ENCODE peak calls at places on chromosomes 13 and 19, in eight cellular contexts. W is fibroblast of mammary gland, Z is WERI-Rb-1, P is brain microvascular endothelial cell, N is lower leg skin, O is mammary epithelial cell, S is mucosa of descending colon, G is cardiac muscle cell. V is an unnamed sample.

GRCh38 chr13:98450012-98450411 is 126.9 kb downstream of the STK24 start:
- DNase-seq in S (no peak), O (no peak), N (no peak), G (no peak), Z (no peak), P (no peak), W (peak), V (no peak)

GRCh38 chr19:33438987-33439781 is 65.7 kb downstream of the CEBPG start:
- DNase-seq in W (no peak), O (no peak), N (no peak), P (no peak), S (peak), G (no peak), Z (no peak), V (no peak)

GRCh38 chr19:53130506-53130905 is 2.2 kb downstream of the ZNF415 start:
- DNase-seq in Z (no peak), G (no peak), W (no peak), O (no peak), P (no peak), N (no peak), S (no peak), V (no peak)

GRCh38 chr13:38381840-38382239 is 32.2 kb downstream of the UFM1 start:
- DNase-seq in O (no peak), N (no peak), W (peak), Z (no peak), S (no peak), P (no peak), G (no peak), V (no peak)

GRCh38 chr19:23415561-23416191 is 20.4 kb upstream of the ZNF91 start:
- DNase-seq in O (peak), W (no peak), Z (peak), P (no peak), S (peak), N (no peak), G (peak), V (no peak)

GRCh38 chr19:12065100-12065538 is 588 bp downstream of the ZNF844 start:
- DNase-seq in N (peak), P (peak), Z (peak), O (no peak), W (peak), S (no peak), G (peak), V (peak)

GRCh38 chr13:99434258-99434788 is 66.9 kb upstream of the TM9SF2 start:
- DNase-seq in G (no peak), O (no peak), Z (peak), W (no peak), S (peak), P (no peak), N (no peak), V (no peak)

GRCh38 chr19:3367572-3368440 is 1.4 kb downstream of the NFIC start:
- DNase-seq in N (peak), O (peak), G (no peak), S (no peak), W (peak), P (no peak), Z (no peak), V (no peak)

GRCh38 chr19:31135841-31136240 is 213.4 kb downstream of the TSHZ3 start:
- DNase-seq in Z (no peak), S (no peak), O (peak), N (no peak), G (no peak), W (peak), P (peak), V (no peak)

GRCh38 chr19:15091918-15092753 is 10.1 kb downstream of the OR1I1 start:
- DNase-seq in G (peak), Z (no peak), N (peak), S (no peak), P (peak), W (peak), O (peak), V (no peak)

GRCh38 chr13:114002009-114002544 is 28.2 kb upstream of the C13orf46 start:
- DNase-seq in O (no peak), G (no peak), W (no peak), P (no peak), S (peak), N (no peak), Z (no peak), V (no peak)

GRCh38 chr13:110464547-110465343 is 96.8 kb downstream of the RAB20 start:
- DNase-seq in G (no peak), W (no peak), O (no peak), Z (no peak), N (no peak), S (no peak), P (no peak), V (no peak)

GRCh38 chr13:36915106-36915505 is 4.9 kb downstream of the SMAD9 start:
- DNase-seq in P (no peak), G (no peak), S (no peak), W (no peak), Z (no peak), O (no peak), N (no peak), V (no peak)

GRCh38 chr13:27442071-27442647 is 8.2 kb downstream of the MTIF3 start:
- DNase-seq in W (no peak), S (peak), Z (no peak), O (no peak), G (no peak), N (no peak), P (no peak), V (no peak)

GRCh38 chr19:751501-752341 is 809 bp downstream of the MISP start:
- DNase-seq in O (peak), G (no peak), W (peak), S (peak), Z (no peak), N (no peak), P (peak), V (peak)

GRCh38 chr19:6465006-6465405 is 935 bp downstream of the CRB3 start:
- DNase-seq in P (no peak), N (no peak), W (no peak), S (no peak), G (no peak), Z (no peak), O (no peak), V (no peak)

GRCh38 chr13:57424379-57424778 is 207.2 kb upstream of the PCDH17 start:
- DNase-seq in W (no peak), P (no peak), G (no peak), Z (no peak), N (no peak), O (no peak), S (no peak), V (no peak)

GRCh38 chr13:57996717-57997116 is 365.2 kb downstream of the PCDH17 start:
- DNase-seq in P (no peak), S (no peak), N (no peak), Z (no peak), G (no peak), O (no peak), W (peak), V (no peak)

GRCh38 chr13:106143930-106144709 is 391.3 kb downstream of the EFNB2 start:
- DNase-seq in N (no peak), S (no peak), P (no peak), G (no peak), W (no peak), Z (no peak), O (peak), V (no peak)

GRCh38 chr19:6527893-6528543 is 2.8 kb upstream of the TNFSF9 start:
- DNase-seq in O (no peak), P (no peak), S (no peak), G (no peak), N (no peak), Z (no peak), W (no peak), V (no peak)

GRCh38 chr13:50082426-50083283 is 67.4 kb downstream of the KCNRG start:
- DNase-seq in W (peak), N (peak), Z (peak), O (peak), G (peak), S (peak), P (peak), V (peak)

GRCh38 chr13:50081899-50082425 is 66.7 kb downstream of the KCNRG start:
- DNase-seq in O (peak), P (peak), G (peak), N (peak), W (peak), S (peak), Z (peak), V (peak)

GRCh38 chr13:50080856-50081105 is 65.5 kb downstream of the KCNRG start:
- DNase-seq in N (no peak), O (peak), Z (no peak), S (no peak), P (no peak), W (peak), G (no peak), V (no peak)

GRCh38 chr13:50081106-50081898 is 66.1 kb downstream of the KCNRG start:
- DNase-seq in O (no peak), Z (peak), N (peak), G (peak), W (no peak), S (peak), P (no peak), V (no peak)

DNA sequence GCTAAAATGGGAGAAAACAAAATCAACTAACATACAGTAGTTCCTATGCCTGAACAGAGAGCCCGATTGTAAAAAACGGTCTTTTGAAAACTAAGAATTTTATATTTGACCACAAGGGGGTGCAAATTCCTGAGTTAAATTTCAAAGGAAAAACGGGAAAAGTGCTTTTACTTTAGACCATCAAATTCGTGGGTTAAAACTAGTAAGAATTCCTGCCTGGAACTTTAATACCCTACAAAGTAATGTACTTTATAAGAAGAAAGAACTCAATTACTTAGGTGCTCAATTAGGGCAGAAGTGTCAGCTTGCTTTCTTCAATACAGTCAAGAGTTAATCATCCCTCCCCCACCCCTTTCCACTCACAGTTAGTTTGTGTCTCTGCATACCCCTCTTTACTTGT is 69.8 kb downstream of the KCNRG start:
- DNase-seq in Z (no peak), G (peak), N (no peak), S (no peak), W (peak), P (no peak), O (peak), V (no peak)
- TF ChIP-seq CTCF in Z (no peak), G (peak), N (no peak), S (peak), W (peak), P (peak), O (peak), V (peak)

GRCh38 chr19:29810504-29810871 is 1.3 kb upstream of the CCNE1 start:
- DNase-seq in N (no peak), W (peak), P (peak), O (peak), G (peak), S (peak), Z (no peak), V (no peak)

GRCh38 chr19:29812881-29813275 is 1.1 kb downstream of the CCNE1 start:
- DNase-seq in P (no peak), Z (no peak), O (no peak), G (no peak), N (no peak), S (peak), W (no peak), V (no peak)

GRCh38 chr19:29812080-29812880 is 489 bp downstream of the CCNE1 start:
- DNase-seq in Z (no peak), O (no peak), G (peak), S (peak), P (no peak), N (no peak), W (no peak), V (no peak)

GRCh38 chr19:29809795-29810503 is 1.8 kb upstream of the CCNE1 start:
- DNase-seq in P (no peak), G (no peak), S (no peak), N (no peak), W (no peak), O (no peak), Z (no peak), V (no peak)

GRCh38 chr19:29811125-29812079 is at the start of gene CCNE1:
- DNase-seq in S (peak), O (peak), G (peak), N (peak), Z (peak), P (peak), W (peak), V (peak)
- H3K4me3 ChIP-seq in S (peak), O (peak), G (peak), N (peak), Z (peak), P (peak), W (peak), V (peak)

GRCh38 chr19:10872551-10873107 is 1.3 kb downstream of the CARM1 start:
- DNase-seq in G (no peak), W (no peak), O (no peak), P (no peak), S (no peak), N (no peak), Z (no peak), V (no peak)

GRCh38 chr19:10870501-10870954 is 825 bp upstream of the CARM1 start:
- DNase-seq in P (no peak), W (no peak), N (no peak), G (no peak), S (no peak), Z (no peak), O (no peak), V (no peak)

GRCh38 chr19:10871711-10872550 is 578 bp downstream of the CARM1 start:
- DNase-seq in N (peak), P (no peak), Z (peak), W (no peak), S (peak), O (peak), G (peak), V (no peak)

GRCh38 chr19:10868872-10869547 is 2.3 kb upstream of the CARM1 start:
- DNase-seq in O (no peak), S (no peak), G (no peak), P (no peak), N (no peak), W (no peak), Z (no peak), V (no peak)

DNA sequence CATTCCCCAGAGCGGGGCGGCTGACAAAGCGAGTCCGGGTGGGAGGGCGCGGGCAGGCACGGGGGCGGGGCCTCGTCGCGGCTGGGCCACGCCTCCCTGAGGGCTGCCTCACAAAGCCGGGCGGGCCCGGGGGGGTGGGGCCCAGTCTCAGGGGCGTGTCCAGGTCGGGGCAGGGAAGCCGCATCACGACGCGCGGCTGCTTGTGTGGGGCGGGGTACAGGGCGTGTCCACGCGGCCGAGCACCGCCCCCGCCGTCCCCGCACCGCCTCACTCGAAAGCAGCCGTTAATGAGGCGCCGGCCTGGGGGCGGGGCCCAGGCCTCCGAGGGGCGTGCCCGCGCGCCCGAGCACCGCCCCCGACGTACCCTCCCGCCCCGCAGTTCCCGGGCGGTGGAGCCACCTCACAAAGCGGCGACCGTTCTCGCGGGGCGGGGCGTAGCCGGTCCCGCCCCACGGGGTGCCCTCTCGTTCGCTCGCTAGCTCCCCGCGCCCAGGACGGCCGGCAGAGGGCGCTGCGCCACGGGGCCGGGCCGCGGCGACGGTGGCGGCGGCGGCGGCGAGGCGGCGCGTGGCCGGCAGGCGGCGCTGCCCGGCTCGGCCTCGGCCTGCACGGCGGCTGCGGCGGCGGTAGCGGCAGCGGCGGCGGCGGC is at the start of gene CARM1:
- DNase-seq in Z (peak), O (peak), N (peak), G (peak), S (peak), W (peak), P (peak), V (peak)
- TF ChIP-seq CTCF in Z (peak), O (peak), N (no peak), G (peak), S (peak), W (no peak), P (peak), V (peak)

DNA sequence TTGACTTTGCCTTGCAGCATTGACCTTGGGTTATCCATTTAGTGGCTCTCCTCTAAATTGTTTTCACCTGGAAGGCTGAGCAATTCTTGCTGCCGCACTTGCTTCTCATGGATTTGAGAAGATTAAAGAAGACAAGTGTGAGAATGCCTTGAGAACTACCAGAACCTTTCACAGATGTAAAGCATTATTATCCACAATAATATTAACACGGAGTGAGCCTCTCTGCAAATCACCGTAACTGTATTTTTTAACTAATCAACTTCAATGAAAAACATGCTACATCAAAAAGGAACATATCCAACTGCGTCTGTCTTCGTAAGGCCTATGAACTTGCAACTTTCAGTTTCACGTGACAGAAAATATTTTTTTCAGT is 94.0 kb upstream of the RAP2A start:
- DNase-seq in N (no peak), P (no peak), S (no peak), G (peak), Z (no peak), W (no peak), O (no peak), V (no peak)
- H3K4me3 ChIP-seq in N (no peak), P (no peak), S (no peak), G (no peak), Z (no peak), W (no peak), O (no peak), V (no peak)

GRCh38 chr19:40444181-40445005 is at the start of gene SERTAD3:
- DNase-seq in S (peak), G (peak), P (peak), W (peak), Z (peak), N (peak), O (peak), V (peak)
- TF ChIP-seq CTCF in S (no peak), G (peak), P (peak), W (no peak), Z (peak), N (no peak), O (no peak), V (no peak)

DNA sequence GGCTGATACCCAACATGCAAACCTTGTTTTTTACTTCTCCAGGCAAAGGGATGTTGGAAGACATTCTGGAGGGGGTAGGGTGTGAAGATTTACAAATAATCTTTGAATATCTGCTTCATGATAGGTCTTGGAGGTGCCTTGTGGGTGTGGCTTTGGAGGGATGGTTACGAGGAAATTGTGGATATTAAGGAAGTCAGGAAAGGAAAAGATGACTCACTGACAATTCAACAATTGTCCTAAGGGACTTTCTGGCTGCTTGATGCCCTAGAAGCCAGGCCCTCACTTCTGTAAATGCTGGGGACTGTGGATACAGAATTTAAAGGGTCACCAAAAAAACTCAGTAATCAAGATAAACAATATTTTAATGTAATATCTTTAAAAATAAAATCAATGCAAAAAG is 37.4 kb upstream of the ZNF527 start:
- DNase-seq in O (peak), P (no peak), W (peak), Z (no peak), N (no peak), S (no peak), G (no peak), V (no peak)
- H3K4me3 ChIP-seq in O (no peak), P (no peak), W (no peak), Z (no peak), N (no peak), S (no peak), G (no peak), V (no peak)

GRCh38 chr19:57071414-57071813 is 48.4 kb upstream of the USP29 start:
- DNase-seq in W (no peak), G (no peak), O (no peak), P (no peak), Z (no peak), S (no peak), N (no peak), V (no peak)

GRCh38 chr19:57068326-57068725 is 51.5 kb upstream of the USP29 start:
- DNase-seq in G (no peak), Z (no peak), O (no peak), W (no peak), N (no peak), S (no peak), P (no peak), V (no peak)

GRCh38 chr19:57067440-57067839 is 52.3 kb upstream of the USP29 start:
- DNase-seq in W (no peak), Z (no peak), O (no peak), G (no peak), N (no peak), S (no peak), P (no peak), V (no peak)

GRCh38 chr19:57068921-57069697 is 50.7 kb upstream of the USP29 start:
- DNase-seq in N (no peak), W (no peak), S (no peak), O (no peak), G (no peak), Z (peak), P (no peak), V (no peak)
- TF ChIP-seq CTCF in N (no peak), W (no peak), S (no peak), O (no peak), G (no peak), Z (peak), P (no peak), V (no peak)

GRCh38 chr19:47013041-47013517 is 6.6 kb upstream of the NPAS1 start:
- DNase-seq in P (peak), G (peak), Z (peak), S (peak), O (peak), W (peak), N (peak), V (peak)

DNA sequence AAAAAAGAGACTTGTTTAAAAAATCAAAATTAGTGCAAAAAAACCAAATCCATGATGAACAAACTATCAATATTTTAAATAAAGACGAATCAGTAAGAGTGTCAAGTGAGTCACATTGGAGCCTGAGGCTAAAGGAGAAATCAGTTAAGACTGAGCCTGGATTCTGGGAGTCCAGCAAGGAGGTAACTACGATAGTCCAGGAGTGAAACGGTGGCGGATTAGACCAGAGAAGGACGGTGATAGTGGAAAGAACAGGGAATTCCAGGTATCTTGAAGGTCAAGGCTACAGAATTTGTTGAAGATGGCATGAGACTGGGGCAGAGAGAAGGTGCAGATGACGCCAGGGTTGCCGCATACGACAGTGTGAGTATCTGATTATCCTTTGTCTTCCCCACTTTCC is 7.0 kb upstream of the NPAS1 start:
- DNase-seq in P (no peak), Z (no peak), W (no peak), G (no peak), O (no peak), S (no peak), N (no peak), V (no peak)
- H3K4me3 ChIP-seq in P (no peak), Z (no peak), W (no peak), G (no peak), O (no peak), S (no peak), N (no peak), V (no peak)

GRCh38 chr13:41054919-41055619 is 6.2 kb upstream of the WBP4 start:
- DNase-seq in W (no peak), N (no peak), G (no peak), P (no peak), S (no peak), O (no peak), Z (no peak), V (no peak)
- TF ChIP-seq CTCF in W (peak), N (no peak), G (peak), P (peak), S (no peak), O (peak), Z (peak), V (peak)

GRCh38 chr13:48222358-48223015 is 10.5 kb upstream of the ITM2B start:
- DNase-seq in G (no peak), W (peak), N (no peak), O (peak), Z (no peak), P (no peak), S (no peak), V (no peak)
- H3K4me3 ChIP-seq in G (no peak), W (peak), N (no peak), O (no peak), Z (no peak), P (peak), S (no peak), V (peak)